ENCODE peak calls at places on chromosomes 13 and 19, in nine cellular contexts. D is thyroid gland, P is tibial nerve, S is progenitor cell of endocrine pancreas, M is GM10248, F is heart left ventricle, J is heart right ventricle, Z is choroid plexus epithelial cell, K is thoracic aorta. Y is an unnamed sample.

GRCh38 chr19:609001-609340 is 19.3 kb downstream of the HCN2 start:
- DNase-seq in M (no peak), Z (no peak), F (peak), S (no peak), K (no peak), P (peak), D (no peak), J (no peak), Y (no peak)

GRCh38 chr13:78121459-78122348 is 203.1 kb upstream of the EDNRB start:
- DNase-seq in D (peak), Z (peak), M (peak), J (peak), P (peak), F (peak), K (no peak), S (no peak), Y (no peak)

GRCh38 chr19:43667524-43668405 is 2.2 kb downstream of the PLAUR start:
- DNase-seq in F (peak), S (peak), K (no peak), J (no peak), P (no peak), D (no peak), Z (no peak), M (no peak), Y (no peak)

GRCh38 chr19:16367269-16367683 is 42.6 kb downstream of the KLF2 start:
- DNase-seq in K (no peak), S (no peak), Z (no peak), P (no peak), F (no peak), D (no peak), M (peak), J (no peak), Y (no peak)

GRCh38 chr13:23069571-23069970 is 111.2 kb upstream of the SGCG start:
- DNase-seq in J (no peak), P (no peak), F (no peak), M (no peak), K (no peak), S (no peak), Z (peak), D (no peak), Y (no peak)

GRCh38 chr19:42115219-42115618 is 17.0 kb downstream of the POU2F2 start:
- DNase-seq in K (no peak), S (no peak), D (no peak), P (no peak), F (no peak), J (no peak), Z (peak), M (no peak), Y (no peak)

GRCh38 chr13:30713133-30713532 is 22.2 kb upstream of the ALOX5AP start:
- DNase-seq in S (no peak), F (peak), M (no peak), Z (no peak), K (no peak), J (no peak), D (no peak), P (no peak), Y (peak)

GRCh38 chr19:44777715-44778347 is at the start of gene CBLC:
- DNase-seq in J (no peak), M (peak), Z (no peak), S (peak), P (no peak), F (no peak), D (peak), K (no peak), Y (peak)

GRCh38 chr13:51966186-51966585 is 45.1 kb downstream of the ATP7B start:
- DNase-seq in F (no peak), J (no peak), K (no peak), M (no peak), P (no peak), Z (no peak), S (no peak), D (peak), Y (no peak)

GRCh38 chr13:26529441-26529840 is 28.0 kb upstream of the WASF3 start:
- DNase-seq in K (no peak), J (peak), M (peak), Z (peak), S (peak), P (peak), F (peak), D (peak), Y (peak)

GRCh38 chr19:52637718-52638585 is at the start of gene ZNF83:
- DNase-seq in M (peak), D (peak), P (peak), F (peak), K (peak), Z (peak), J (peak), S (peak), Y (peak)

GRCh38 chr13:43657485-43657884 is 129.3 kb downstream of the ENOX1 start:
- DNase-seq in F (no peak), J (no peak), M (no peak), D (no peak), P (no peak), K (no peak), Z (no peak), S (no peak), Y (no peak)

GRCh38 chr13:98318263-98318878 is 141.3 kb upstream of the RNF113B start:
- DNase-seq in S (no peak), P (no peak), M (no peak), K (no peak), J (no peak), D (no peak), Z (no peak), F (no peak), Y (no peak)

GRCh38 chr13:24187185-24187584 is 26.7 kb downstream of the SPATA13 start:
- DNase-seq in P (no peak), D (no peak), J (no peak), M (no peak), S (no peak), F (no peak), K (no peak), Z (peak), Y (no peak)

GRCh38 chr13:43537124-43537523 is 249.6 kb downstream of the ENOX1 start:
- DNase-seq in Z (peak), S (no peak), D (no peak), K (no peak), M (no peak), P (no peak), J (no peak), F (no peak), Y (no peak)

GRCh38 chr13:29550589-29550988 is 44.9 kb downstream of the SLC7A1 start:
- DNase-seq in D (no peak), S (no peak), Z (peak), K (no peak), M (no peak), J (no peak), P (no peak), F (no peak), Y (no peak)

GRCh38 chr13:60612593-60612992 is 215.6 kb downstream of the TDRD3 start:
- DNase-seq in Z (no peak), D (no peak), F (no peak), P (no peak), S (no peak), M (no peak), K (no peak), J (no peak), Y (no peak)

GRCh38 chr13:29704648-29705047 is 109.2 kb upstream of the SLC7A1 start:
- DNase-seq in F (no peak), S (no peak), J (no peak), Z (no peak), P (no peak), M (no peak), D (peak), K (no peak), Y (no peak)

GRCh38 chr13:31786011-31786410 is 46.7 kb downstream of the RXFP2 start:
- DNase-seq in P (peak), S (no peak), J (no peak), M (no peak), K (no peak), F (no peak), Z (peak), D (no peak), Y (no peak)

GRCh38 chr19:54114340-54114826 is 1.1 kb downstream of the TFPT start:
- DNase-seq in K (no peak), M (peak), Z (peak), J (peak), D (peak), S (no peak), F (peak), P (no peak), Y (no peak)

GRCh38 chr13:49356224-49356623 is 87.6 kb downstream of the CAB39L start:
- DNase-seq in P (no peak), D (no peak), K (no peak), S (no peak), J (no peak), M (no peak), Z (peak), F (no peak), Y (no peak)

GRCh38 chr19:55091955-55092354 is 16.3 kb downstream of the EPS8L1 start:
- DNase-seq in P (no peak), J (no peak), K (no peak), S (no peak), F (no peak), Z (no peak), M (no peak), D (no peak), Y (no peak)

GRCh38 chr13:42574435-42575311 is 721 bp downstream of the TNFSF11 start:
- DNase-seq in F (no peak), P (no peak), J (no peak), K (no peak), S (peak), M (peak), D (no peak), Z (peak), Y (no peak)

GRCh38 chr19:33266971-33267484 is 35.3 kb downstream of the CEBPA start:
- DNase-seq in P (no peak), F (no peak), S (no peak), M (no peak), J (no peak), K (no peak), Z (no peak), D (no peak), Y (no peak)

GRCh38 chr13:51734786-51735185 is 69.2 kb downstream of the DHRS12 start:
- DNase-seq in J (no peak), P (no peak), D (no peak), Z (no peak), S (no peak), K (no peak), F (no peak), M (no peak), Y (no peak)

GRCh38 chr13:50366488-50367174 is 351.4 kb downstream of the KCNRG start:
- DNase-seq in P (no peak), Z (no peak), K (no peak), M (peak), F (no peak), S (no peak), J (no peak), D (no peak), Y (no peak)

GRCh38 chr13:98273824-98274786 is 97.0 kb upstream of the RNF113B start:
- DNase-seq in D (peak), S (no peak), F (no peak), M (no peak), K (no peak), J (no peak), P (no peak), Z (peak), Y (no peak)

GRCh38 chr13:77219401-77219800 is 107.5 kb downstream of the MYCBP2 start:
- DNase-seq in S (no peak), M (no peak), J (no peak), Z (no peak), F (no peak), K (no peak), D (no peak), P (no peak), Y (no peak)

GRCh38 chr13:41463823-41464602 is 6.7 kb downstream of the RGCC start:
- DNase-seq in S (no peak), F (no peak), D (no peak), P (no peak), M (peak), K (no peak), Z (no peak), J (no peak), Y (no peak)

GRCh38 chr13:70623260-70623659 is 515.0 kb upstream of the KLHL1 start:
- DNase-seq in Z (peak), F (no peak), S (no peak), P (no peak), D (no peak), J (no peak), M (no peak), K (no peak), Y (no peak)

GRCh38 chr19:44635581-44636438 is 7.9 kb upstream of the PVR start:
- DNase-seq in P (no peak), J (no peak), F (no peak), D (no peak), Z (peak), S (no peak), M (no peak), K (no peak), Y (no peak)

GRCh38 chr13:26663801-26664200 is 96.8 kb downstream of the GPR12 start:
- DNase-seq in J (no peak), S (no peak), P (no peak), M (no peak), D (no peak), F (no peak), Z (no peak), K (no peak), Y (no peak)

GRCh38 chr13:63327584-63327983 is 1911.9 kb upstream of the PCDH20 start:
- DNase-seq in D (no peak), K (no peak), P (no peak), F (no peak), J (no peak), M (no peak), S (no peak), Z (no peak), Y (no peak)

GRCh38 chr19:9914001-9914314 is 22.4 kb downstream of the OLFM2 start:
- DNase-seq in P (no peak), D (no peak), F (peak), J (no peak), Z (no peak), K (no peak), S (peak), M (no peak), Y (no peak)

GRCh38 chr19:35118268-35119026 is 2.8 kb downstream of the FXYD3 start:
- DNase-seq in P (no peak), S (no peak), J (no peak), D (no peak), K (no peak), M (no peak), Z (no peak), F (no peak), Y (no peak)

GRCh38 chr13:66492479-66492878 is 737.7 kb downstream of the PCDH9 start:
- DNase-seq in P (no peak), Z (no peak), J (no peak), K (no peak), M (no peak), F (no peak), D (no peak), S (no peak), Y (no peak)

DNA sequence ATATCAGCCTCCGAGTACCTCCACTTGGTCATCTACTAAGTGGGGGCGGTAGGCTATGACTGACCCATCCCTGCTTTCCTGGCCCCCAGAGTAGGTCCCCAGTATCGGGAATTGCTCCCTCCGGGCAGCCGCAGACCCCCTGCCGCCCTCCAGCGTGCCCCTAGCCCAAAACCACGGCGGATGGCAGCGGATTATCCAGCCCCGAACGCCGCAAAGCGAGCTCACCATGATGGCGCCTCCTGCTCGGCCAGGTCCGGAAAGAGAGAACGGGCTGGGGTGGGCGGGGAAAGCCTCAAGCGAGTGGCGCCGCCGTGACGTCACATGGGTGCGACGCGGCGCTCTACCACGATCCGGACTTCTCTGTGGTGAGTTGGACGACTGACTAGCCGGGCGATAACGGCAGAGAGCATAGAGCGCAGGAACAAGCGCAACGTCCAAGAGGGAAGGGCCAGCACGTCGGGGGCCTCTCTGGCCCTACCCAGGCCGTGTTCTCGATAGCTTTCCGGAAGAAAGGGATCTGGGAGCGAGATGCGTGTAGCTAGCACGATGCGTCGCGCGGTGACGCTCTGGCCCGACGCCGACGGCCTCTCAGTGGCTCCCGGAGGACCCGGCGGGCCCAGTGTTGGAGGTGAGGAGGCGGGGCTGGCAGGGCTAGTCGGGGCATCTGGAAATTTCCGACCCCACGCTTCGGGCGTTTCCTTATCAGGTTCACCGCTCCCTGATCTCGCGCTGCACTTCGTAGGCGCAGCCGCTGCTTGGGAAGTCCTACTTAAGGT is at the start of the genes RPL18 and SPHK2:
- DNase-seq in K (peak), P (peak), M (peak), D (peak), J (peak), F (peak), S (peak), Z (peak), Y (peak)
- TF ChIP-seq CTCF in K (no peak), P (no peak), M (peak), D (no peak), J (no peak), F (no peak), S (no peak), Z (no peak), Y (no peak)

GRCh38 chr19:47186337-47187022 is 44.5 kb downstream of the BBC3 start:
- DNase-seq in F (no peak), M (peak), D (peak), P (no peak), Z (no peak), K (no peak), J (no peak), S (no peak), Y (no peak)
- TF ChIP-seq CTCF in F (no peak), M (no peak), D (no peak), P (no peak), Z (no peak), K (no peak), J (no peak), S (no peak), Y (no peak)

DNA sequence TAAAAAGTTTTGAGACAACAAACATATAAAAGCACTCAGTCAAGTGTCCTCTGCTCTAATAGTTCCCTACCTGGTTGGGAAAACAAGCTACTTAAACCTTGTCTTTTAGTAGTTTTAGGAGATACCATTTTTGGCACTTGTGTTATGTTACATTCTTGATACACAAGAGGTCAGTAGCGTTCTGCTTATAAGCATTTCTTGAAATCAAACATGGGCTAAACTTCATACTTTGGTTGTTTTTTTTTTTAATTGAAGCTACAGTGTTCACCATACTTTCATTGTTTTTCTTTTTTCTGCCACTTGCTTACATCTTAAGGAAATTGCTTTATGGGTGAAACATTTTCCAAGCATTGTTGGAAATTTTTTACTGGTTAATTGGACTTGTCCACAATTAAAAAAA is 12.9 kb downstream of the NHLRC3 start:
- DNase-seq in D (no peak), S (no peak), F (no peak), K (no peak), M (peak), Z (peak), J (no peak), P (no peak), Y (no peak)
- TF ChIP-seq CTCF in D (peak), S (peak), F (peak), K (peak), M (peak), Z (peak), J (peak), P (peak), Y (peak)

GRCh38 chr13:99768986-99769385 is 202.6 kb downstream of the ZIC5 start:
- DNase-seq in S (no peak), M (no peak), F (no peak), J (no peak), Z (no peak), P (no peak), K (no peak), D (no peak), Y (no peak)

GRCh38 chr13:99765869-99766268 is 205.7 kb downstream of the ZIC5 start:
- DNase-seq in J (no peak), P (no peak), Z (no peak), D (no peak), F (no peak), K (no peak), S (no peak), M (no peak), Y (no peak)

GRCh38 chr13:99766641-99767045 is 204.9 kb downstream of the ZIC5 start:
- DNase-seq in J (no peak), Z (peak), F (no peak), P (no peak), S (no peak), M (no peak), K (no peak), D (no peak), Y (no peak)
- TF ChIP-seq CTCF in J (no peak), Z (peak), F (no peak), P (no peak), S (peak), M (no peak), K (no peak), D (no peak), Y (peak)

GRCh38 chr19:49678970-49679831 is 2.1 kb downstream of the PRMT1 start:
- DNase-seq in K (no peak), J (no peak), F (peak), M (no peak), P (no peak), S (no peak), D (no peak), Z (no peak), Y (no peak)

GRCh38 chr19:49676136-49676689 is 858 bp upstream of the PRMT1 start:
- DNase-seq in D (peak), M (peak), Z (peak), P (peak), F (peak), K (no peak), S (peak), J (peak), Y (no peak)

GRCh38 chr19:49677232-49677881 is at the start of gene PRMT1:
- DNase-seq in M (no peak), Z (peak), F (no peak), P (no peak), K (no peak), S (peak), J (no peak), D (peak), Y (peak)

GRCh38 chr19:49677901-49678674 is 1.0 kb downstream of the PRMT1 start:
- DNase-seq in Z (peak), M (peak), S (peak), F (peak), D (peak), P (peak), J (peak), K (no peak), Y (peak)

GRCh38 chr19:49676690-49677231 is 310 bp upstream of the PRMT1 start:
- DNase-seq in F (peak), J (peak), M (peak), D (peak), Z (peak), S (peak), P (peak), K (peak), Y (peak)
- TF ChIP-seq CTCF in F (no peak), J (no peak), M (no peak), D (no peak), Z (no peak), S (no peak), P (no peak), K (no peak), Y (no peak)

GRCh38 chr13:33817843-33818661 is at the start of gene RFC3:
- DNase-seq in J (peak), K (peak), F (peak), Z (peak), S (peak), P (peak), M (peak), D (peak), Y (peak)
- TF ChIP-seq CTCF in J (no peak), K (no peak), F (no peak), Z (no peak), S (no peak), P (no peak), M (no peak), D (no peak), Y (no peak)